ENCODE peak calls at places on chromosomes 12 and 14, in ten cellular contexts. O, T, X, J, A, D, C, Z, R and Y are unnamed samples.

GRCh38 chr14:69260979-69261605 is 1.1 kb downstream of the GALNT16 start:
- DNase-seq in X (peak; percentile 82), J (peak; percentile 87), O (peak; percentile 79), T (no peak), Z (peak; percentile 35), D (peak; percentile 73), C (peak; percentile 39), R (no peak), A (peak; percentile 74), Y (peak; percentile 92)

GRCh38 chr14:90397401-90398314 is 829 bp downstream of the CALM1 start:
- DNase-seq in C (peak; percentile 66), A (peak; percentile 73), O (peak; percentile 78), T (peak; percentile 34), R (no peak), Z (peak; percentile 82), J (peak; percentile 65), D (peak; percentile 48), X (peak; percentile 68), Y (peak; percentile 64)

GRCh38 chr14:87133073-87133815 is 859.7 kb downstream of the GALC start:
- DNase-seq in C (no peak), R (peak; percentile 56), A (no peak), O (no peak), Z (no peak), T (no peak), X (no peak), J (no peak), D (no peak), Y (no peak)

GRCh38 chr14:58297412-58297761 is 968 bp upstream of the ARID4A start:
- DNase-seq in A (no peak), O (peak; percentile 75), X (no peak), Z (no peak), D (no peak), C (no peak), R (peak; percentile 24), T (no peak), J (no peak), Y (no peak)

GRCh38 chr14:99238234-99238633 is 33.8 kb downstream of the BCL11B start:
- DNase-seq in J (no peak), O (no peak), R (no peak), Z (no peak), T (no peak), A (no peak), X (no peak), D (no peak), C (no peak), Y (no peak)

GRCh38 chr12:66663605-66664004 is 15.3 kb downstream of the GRIP1 start:
- DNase-seq in X (no peak), A (no peak), C (no peak), T (no peak), D (no peak), J (no peak), Z (no peak), O (no peak), R (no peak), Y (no peak)

GRCh38 chr14:32189806-32190205 is 12.0 kb upstream of the RNU6-7 start:
- DNase-seq in Z (no peak), T (no peak), J (no peak), O (no peak), R (no peak), C (no peak), X (no peak), D (no peak), A (no peak), Y (no peak)

GRCh38 chr14:94385553-94386057 is 2.8 kb downstream of the SERPINA1 start:
- DNase-seq in C (no peak), J (no peak), Z (no peak), T (no peak), D (no peak), A (no peak), O (no peak), R (no peak), X (no peak), Y (no peak)

GRCh38 chr12:51391047-51391837 is at the start of gene GALNT6:
- DNase-seq in A (peak; percentile 29), Z (peak; percentile 71), O (peak; percentile 67), T (peak; percentile 45), R (no peak), C (peak; percentile 87), X (peak; percentile 64), D (peak; percentile 79), J (peak; percentile 92), Y (peak; percentile 89)

GRCh38 chr12:166425-167091 is 47.4 kb downstream of the SLC6A12 start:
- DNase-seq in Z (no peak), X (no peak), J (no peak), T (no peak), A (no peak), R (no peak), O (no peak), C (no peak), D (no peak), Y (no peak)

GRCh38 chr14:95303107-95303506 is 16.6 kb downstream of the CLMN start:
- DNase-seq in O (no peak), A (no peak), T (no peak), X (no peak), Z (no peak), C (no peak), J (no peak), R (no peak), D (no peak), Y (no peak)

GRCh38 chr12:129819391-129819790 is 84.4 kb downstream of the TMEM132D start:
- DNase-seq in Z (no peak), X (no peak), T (no peak), J (no peak), R (peak; percentile 97), A (no peak), O (no peak), D (no peak), C (no peak), Y (no peak)

GRCh38 chr12:65518771-65519170 is 240.3 kb downstream of the MSRB3 start:
- DNase-seq in J (no peak), D (no peak), X (no peak), C (no peak), R (no peak), T (no peak), Z (no peak), A (no peak), O (peak; percentile 45), Y (no peak)

GRCh38 chr12:77049767-77050353 is 15.5 kb downstream of the E2F7 start:
- DNase-seq in R (no peak), X (peak; percentile 63), T (no peak), O (peak; percentile 63), A (no peak), Z (peak; percentile 58), D (no peak), J (no peak), C (no peak), Y (peak; percentile 69)

GRCh38 chr12:78305808-78306207 is 475.1 kb downstream of the NAV3 start:
- DNase-seq in O (no peak), R (no peak), X (no peak), D (no peak), Z (no peak), A (no peak), J (no peak), T (no peak), C (no peak), Y (no peak)

GRCh38 chr12:4978737-4979136 is 64.9 kb upstream of the KCNA5 start:
- DNase-seq in D (no peak), Z (no peak), T (no peak), R (no peak), X (no peak), J (no peak), O (no peak), C (no peak), A (no peak), Y (peak; percentile 28)

GRCh38 chr14:55707365-55707804 is 127.4 kb downstream of the KTN1 start:
- DNase-seq in X (peak; percentile 23), T (no peak), O (peak; percentile 46), Z (no peak), C (no peak), J (no peak), R (no peak), A (no peak), D (no peak), Y (peak; percentile 25)

GRCh38 chr12:106953352-106954260 is 2.1 kb upstream of the TMEM263 start:
- DNase-seq in R (peak; percentile 75), J (no peak), T (no peak), X (no peak), C (no peak), D (no peak), O (no peak), A (no peak), Z (no peak), Y (no peak)

GRCh38 chr14:103856105-103856504 is 8.7 kb upstream of the PPP1R13B start:
- DNase-seq in C (no peak), X (no peak), O (peak; percentile 33), R (no peak), J (peak; percentile 57), Z (no peak), D (peak; percentile 43), A (no peak), T (no peak), Y (no peak)

GRCh38 chr14:83133986-83134664 is 1600.5 kb upstream of the SEL1L start:
- DNase-seq in O (peak; percentile 69), J (no peak), A (no peak), X (no peak), D (no peak), Z (no peak), C (no peak), R (peak; percentile 81), T (no peak), Y (no peak)

GRCh38 chr14:101853455-101854018 is 92.0 kb downstream of the PPP2R5C start:
- DNase-seq in Z (no peak), O (peak; percentile 29), J (no peak), C (no peak), A (no peak), T (no peak), X (no peak), D (no peak), R (no peak), Y (no peak)

GRCh38 chr14:38808734-38809455 is 294.1 kb downstream of the SEC23A start:
- DNase-seq in R (no peak), D (peak; percentile 33), C (peak; percentile 86), O (no peak), X (no peak), A (no peak), J (peak; percentile 60), Z (no peak), T (no peak), Y (no peak)

GRCh38 chr12:25960176-25960575 is 1.7 kb downstream of the RASSF8 start:
- DNase-seq in A (peak; percentile 32), D (no peak), Z (no peak), R (no peak), O (peak; percentile 44), X (peak; percentile 33), T (no peak), J (no peak), C (no peak), Y (no peak)

GRCh38 chr12:120825337-120825736 is 78.8 kb downstream of the SPPL3 start:
- DNase-seq in D (no peak), T (no peak), C (no peak), Z (no peak), J (no peak), O (no peak), A (no peak), R (no peak), X (no peak), Y (no peak)

GRCh38 chr14:96177766-96178377 is 26.8 kb upstream of the BDKRB2 start:
- DNase-seq in D (no peak), T (no peak), O (no peak), R (no peak), J (no peak), C (no peak), X (no peak), Z (no peak), A (no peak), Y (peak; percentile 59)

GRCh38 chr14:102086346-102086971 is 385 bp downstream of the HSP90AA1 start:
- DNase-seq in A (peak; percentile 40), O (no peak), T (peak; percentile 30), J (no peak), X (peak; percentile 42), Z (peak; percentile 68), R (no peak), C (peak; percentile 60), D (no peak), Y (peak; percentile 58)

GRCh38 chr12:94516985-94517384 is 57.3 kb upstream of the CEP83 start:
- DNase-seq in R (peak; percentile 27), O (no peak), X (no peak), J (no peak), D (no peak), C (no peak), A (no peak), T (no peak), Z (no peak), Y (no peak)

GRCh38 chr14:27484633-27485032 is 886.8 kb upstream of the NOVA1 start:
- DNase-seq in T (no peak), C (no peak), Z (no peak), D (no peak), O (no peak), A (no peak), J (no peak), X (no peak), R (no peak), Y (no peak)